ENCODE peak calls at places on chromosomes 16 and 17, in six cellular contexts. J is HTR-8/SVneo, F is MM.1S, X is omental fat pad, S is left kidney, C is SHP77. K is an unnamed sample.

GRCh38 chr16:23950898-23951297 is 115.1 kb downstream of the PRKCB start:
- DNase-seq in J (no peak), F (no peak), X (no peak), S (no peak), C (no peak), K (no peak)

GRCh38 chr17:42288985-42289862 is 926 bp downstream of the STAT5A start:
- DNase-seq in J (no peak), F (no peak), X (peak; percentile 24), S (no peak), C (no peak), K (no peak)

GRCh38 chr17:69492410-69493071 is 78.0 kb downstream of the MAP2K6 start:
- DNase-seq in J (peak; percentile 80), F (no peak), X (no peak), S (no peak), C (no peak), K (peak; percentile 78)

GRCh38 chr17:58734811-58735210 is 20.8 kb upstream of the PPM1E start:
- DNase-seq in J (no peak), F (no peak), X (no peak), S (no peak), C (no peak), K (no peak)

GRCh38 chr16:88999457-89000206 is 22.6 kb upstream of the CBFA2T3 start:
- DNase-seq in J (no peak), F (no peak), X (no peak), S (no peak), C (no peak), K (no peak)

GRCh38 chr17:81927145-81927652 is 336 bp downstream of the MAFG start:
- DNase-seq in J (no peak), F (no peak), X (no peak), S (no peak), C (no peak), K (no peak)

GRCh38 chr17:44905006-44906000 is 6.1 kb upstream of the EFTUD2 start:
- DNase-seq in J (no peak), F (no peak), X (no peak), S (no peak), C (no peak), K (no peak)

GRCh38 chr16:11389631-11390565 is 44.6 kb downstream of the RMI2 start:
- DNase-seq in J (no peak), F (no peak), X (no peak), S (no peak), C (no peak), K (no peak)

GRCh38 chr16:2842340-2843000 is 12.4 kb downstream of the ZG16B start:
- DNase-seq in J (no peak), F (no peak), X (no peak), S (peak; percentile 78), C (peak; percentile 39), K (no peak)

GRCh38 chr17:31877911-31878702 is 19.1 kb upstream of the COPRS start:
- DNase-seq in J (no peak), F (no peak), X (no peak), S (no peak), C (no peak), K (no peak)

GRCh38 chr17:40542562-40543411 is 22.5 kb downstream of the CCR7 start:
- DNase-seq in J (peak; percentile 79), F (no peak), X (peak; percentile 78), S (peak; percentile 89), C (peak; percentile 80), K (peak; percentile 99)

K was measured in mesenchymal stem cell.